ENCODE peak calls at places on chromosomes 12 and 14, in nine cellular contexts. One of them, this sample, is unnamed.

GRCh38 chr14:99231850-99232401 is 40.1 kb downstream of the BCL11B start:
- DNase-seq in GM23248: no peak
- DNase-seq in OCI-LY7: no peak
- DNase-seq in SK-N-SH: no peak
- DNase-seq in neural progenitor cell: peak; percentile 85
- DNase-seq in HCT116: peak; percentile 15
- DNase-seq in GM23338: peak; percentile 91
- DNase-seq in hepatocyte: peak; percentile 82
- DNase-seq in PC-3: no peak
- DNase-seq in this sample: no peak

GRCh38 chr14:102081231-102082080 is 5.4 kb downstream of the HSP90AA1 start:
- DNase-seq in GM23248: no peak
- DNase-seq in neural progenitor cell: no peak
- DNase-seq in SK-N-SH: no peak
- DNase-seq in OCI-LY7: no peak
- DNase-seq in hepatocyte: no peak
- DNase-seq in GM23338: no peak
- DNase-seq in PC-3: no peak
- DNase-seq in HCT116: no peak
- DNase-seq in this sample: no peak

GRCh38 chr12:54258286-54258685 is 21.6 kb downstream of the CBX5 start:
- DNase-seq in neural progenitor cell: peak; percentile 42
- DNase-seq in OCI-LY7: no peak
- DNase-seq in PC-3: no peak
- DNase-seq in SK-N-SH: no peak
- DNase-seq in GM23338: peak; percentile 31
- DNase-seq in hepatocyte: no peak
- DNase-seq in GM23248: peak; percentile 66
- DNase-seq in HCT116: no peak
- DNase-seq in this sample: no peak

GRCh38 chr12:114933428-114934160 is 249.6 kb upstream of the TBX3 start:
- DNase-seq in neural progenitor cell: no peak
- DNase-seq in hepatocyte: peak; percentile 44
- DNase-seq in OCI-LY7: no peak
- DNase-seq in HCT116: peak; percentile 73
- DNase-seq in GM23338: no peak
- DNase-seq in SK-N-SH: peak; percentile 6
- DNase-seq in PC-3: peak; percentile 98
- DNase-seq in GM23248: peak; percentile 95
- DNase-seq in this sample: no peak

GRCh38 chr12:93050026-93050747 is 121.1 kb upstream of the EEA1 start:
- DNase-seq in HCT116: no peak
- DNase-seq in PC-3: peak; percentile 40
- DNase-seq in GM23338: peak; percentile 26
- DNase-seq in GM23248: peak; percentile 43
- DNase-seq in hepatocyte: no peak
- DNase-seq in neural progenitor cell: no peak
- DNase-seq in OCI-LY7: no peak
- DNase-seq in SK-N-SH: no peak
- DNase-seq in this sample: no peak

GRCh38 chr14:88231626-88232025 is 91.4 kb downstream of the KCNK10 start:
- DNase-seq in neural progenitor cell: no peak
- DNase-seq in GM23248: no peak
- DNase-seq in hepatocyte: no peak
- DNase-seq in PC-3: no peak
- DNase-seq in OCI-LY7: no peak
- DNase-seq in GM23338: no peak
- DNase-seq in SK-N-SH: no peak
- DNase-seq in HCT116: no peak
- DNase-seq in this sample: no peak

GRCh38 chr12:89544027-89544426 is 18.2 kb upstream of the POC1B start:
- DNase-seq in neural progenitor cell: no peak
- DNase-seq in GM23248: no peak
- DNase-seq in PC-3: no peak
- DNase-seq in HCT116: no peak
- DNase-seq in hepatocyte: no peak
- DNase-seq in GM23338: no peak
- DNase-seq in SK-N-SH: no peak
- DNase-seq in OCI-LY7: no peak
- DNase-seq in this sample: no peak

GRCh38 chr12:14258468-14258947 is 107.0 kb upstream of the ATF7IP start:
- DNase-seq in PC-3: no peak
- DNase-seq in SK-N-SH: no peak
- DNase-seq in OCI-LY7: no peak
- DNase-seq in GM23248: peak; percentile 49
- DNase-seq in hepatocyte: peak; percentile 31
- DNase-seq in neural progenitor cell: peak; percentile 49
- DNase-seq in HCT116: no peak
- DNase-seq in GM23338: peak; percentile 57
- DNase-seq in this sample: no peak

GRCh38 chr12:48069253-48069652 is 36.6 kb downstream of the SENP1 start:
- DNase-seq in HCT116: no peak
- DNase-seq in GM23338: no peak
- DNase-seq in GM23248: peak; percentile 63
- DNase-seq in PC-3: peak; percentile 35
- DNase-seq in OCI-LY7: no peak
- DNase-seq in hepatocyte: no peak
- DNase-seq in neural progenitor cell: no peak
- DNase-seq in SK-N-SH: no peak
- DNase-seq in this sample: no peak

DNA sequence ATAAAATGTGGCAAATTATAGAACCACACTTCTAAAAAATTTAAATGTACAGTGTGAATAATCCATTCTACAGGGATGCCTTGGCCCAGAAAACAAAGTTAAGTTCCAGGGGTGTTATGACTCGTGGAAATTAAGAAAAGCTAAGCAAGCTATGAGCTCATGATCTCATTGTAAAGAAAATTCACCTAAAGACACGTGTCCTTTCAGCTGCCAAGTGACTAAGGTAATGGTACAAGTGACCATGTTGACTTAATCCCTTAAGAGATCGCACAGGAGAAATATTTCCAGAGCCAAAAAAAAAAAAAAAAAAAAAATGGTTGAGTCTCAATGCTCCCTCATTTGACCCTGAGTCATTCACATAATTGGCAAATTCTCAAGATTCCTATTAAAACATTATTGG is 51.4 kb upstream of the ANO2 start:
- DNase-seq in neural progenitor cell: no peak
- DNase-seq in hepatocyte: no peak
- DNase-seq in SK-N-SH: no peak
- DNase-seq in HCT116: no peak
- DNase-seq in PC-3: no peak
- DNase-seq in OCI-LY7: no peak
- DNase-seq in GM23248: peak; percentile 8
- DNase-seq in GM23338: no peak
- DNase-seq in this sample: no peak
- H3K4me2 ChIP-seq in neural progenitor cell: no peak overlapping the region
- H3K4me2 ChIP-seq in hepatocyte: no peak overlapping the region
- H3K4me2 ChIP-seq in SK-N-SH: no peak overlapping the region
- H3K4me2 ChIP-seq in HCT116: no peak overlapping the region
- H3K4me2 ChIP-seq in PC-3: no peak overlapping the region
- H3K4me2 ChIP-seq in OCI-LY7: no peak overlapping the region
- H3K4me2 ChIP-seq in GM23248: no peak overlapping the region
- H3K4me2 ChIP-seq in GM23338: no peak overlapping the region
- H3K4me2 ChIP-seq in this sample: no peak overlapping the region

GRCh38 chr12:3751151-3752095 is 1.5 kb downstream of the CRACR2A start:
- DNase-seq in OCI-LY7: no peak
- DNase-seq in GM23338: no peak
- DNase-seq in neural progenitor cell: no peak
- DNase-seq in SK-N-SH: no peak
- DNase-seq in hepatocyte: no peak
- DNase-seq in HCT116: no peak
- DNase-seq in GM23248: no peak
- DNase-seq in PC-3: no peak
- DNase-seq in this sample: no peak
- H3K4me3 ChIP-seq in OCI-LY7: peak overlapping the region; percentile 83
- H3K4me3 ChIP-seq in GM23338: no peak overlapping the region
- H3K4me3 ChIP-seq in neural progenitor cell: no peak overlapping the region
- H3K4me3 ChIP-seq in SK-N-SH: no peak overlapping the region
- H3K4me3 ChIP-seq in hepatocyte: no peak overlapping the region
- H3K4me3 ChIP-seq in HCT116: peak overlapping the region; percentile 80
- H3K4me3 ChIP-seq in GM23248: no peak overlapping the region
- H3K4me3 ChIP-seq in PC-3: no peak overlapping the region
- H3K4me3 ChIP-seq in this sample: peak overlapping the region; percentile 71

GRCh38 chr14:89621009-89621421 is 204.0 kb upstream of the FOXN3 start:
- DNase-seq in HCT116: no peak
- DNase-seq in SK-N-SH: no peak
- DNase-seq in GM23248: no peak
- DNase-seq in PC-3: no peak
- DNase-seq in hepatocyte: no peak
- DNase-seq in neural progenitor cell: no peak
- DNase-seq in OCI-LY7: peak; percentile 36
- DNase-seq in GM23338: no peak
- DNase-seq in this sample: no peak
- TF ChIP-seq EZH2phosphoT487 in HCT116: no peak
- TF ChIP-seq EZH2phosphoT487 in SK-N-SH: no peak
- TF ChIP-seq EZH2phosphoT487 in GM23248: no peak
- TF ChIP-seq EZH2phosphoT487 in PC-3: no peak
- TF ChIP-seq EZH2phosphoT487 in hepatocyte: no peak
- TF ChIP-seq EZH2phosphoT487 in neural progenitor cell: no peak
- TF ChIP-seq EZH2phosphoT487 in OCI-LY7: no peak
- TF ChIP-seq EZH2phosphoT487 in GM23338: no peak
- TF ChIP-seq EZH2phosphoT487 in this sample: no peak

GRCh38 chr12:124720019-124720686 is 143.5 kb downstream of the SCARB1 start:
- DNase-seq in GM23338: no peak
- DNase-seq in PC-3: peak; percentile 76
- DNase-seq in OCI-LY7: no peak
- DNase-seq in GM23248: peak; percentile 88
- DNase-seq in HCT116: no peak
- DNase-seq in hepatocyte: peak; percentile 52
- DNase-seq in SK-N-SH: no peak
- DNase-seq in neural progenitor cell: no peak
- DNase-seq in this sample: no peak
- H3K4me2 ChIP-seq in GM23338: no peak overlapping the region
- H3K4me2 ChIP-seq in PC-3: peak overlapping the region; percentile 59
- H3K4me2 ChIP-seq in OCI-LY7: no peak overlapping the region
- H3K4me2 ChIP-seq in GM23248: peak overlapping the region; percentile 54
- H3K4me2 ChIP-seq in HCT116: peak overlapping the region; percentile 17
- H3K4me2 ChIP-seq in hepatocyte: peak overlapping the region; percentile 9
- H3K4me2 ChIP-seq in SK-N-SH: peak overlapping the region; percentile 57
- H3K4me2 ChIP-seq in neural progenitor cell: no peak overlapping the region
- H3K4me2 ChIP-seq in this sample: no peak overlapping the region

GRCh38 chr12:76124456-76124855 is 40.0 kb upstream of the NAP1L1 start:
- DNase-seq in neural progenitor cell: no peak
- DNase-seq in HCT116: no peak
- DNase-seq in GM23248: peak; percentile 25
- DNase-seq in GM23338: no peak
- DNase-seq in hepatocyte: no peak
- DNase-seq in SK-N-SH: no peak
- DNase-seq in PC-3: no peak
- DNase-seq in OCI-LY7: no peak
- DNase-seq in this sample: no peak
- H3K4me3 ChIP-seq in neural progenitor cell: no peak overlapping the region
- H3K4me3 ChIP-seq in HCT116: no peak overlapping the region
- H3K4me3 ChIP-seq in GM23248: no peak overlapping the region
- H3K4me3 ChIP-seq in GM23338: no peak overlapping the region
- H3K4me3 ChIP-seq in hepatocyte: no peak overlapping the region
- H3K4me3 ChIP-seq in SK-N-SH: no peak overlapping the region
- H3K4me3 ChIP-seq in PC-3: no peak overlapping the region
- H3K4me3 ChIP-seq in OCI-LY7: no peak overlapping the region
- H3K4me3 ChIP-seq in this sample: no peak overlapping the region

GRCh38 chr14:68927956-68928675 is 51.0 kb downstream of the ACTN1 start:
- DNase-seq in hepatocyte: no peak
- DNase-seq in PC-3: no peak
- DNase-seq in SK-N-SH: no peak
- DNase-seq in GM23248: no peak
- DNase-seq in OCI-LY7: no peak
- DNase-seq in HCT116: no peak
- DNase-seq in neural progenitor cell: no peak
- DNase-seq in GM23338: no peak
- DNase-seq in this sample: no peak

GRCh38 chr14:68931474-68932051 is 47.5 kb downstream of the ACTN1 start:
- DNase-seq in HCT116: no peak
- DNase-seq in PC-3: no peak
- DNase-seq in GM23248: no peak
- DNase-seq in neural progenitor cell: no peak
- DNase-seq in OCI-LY7: no peak
- DNase-seq in GM23338: no peak
- DNase-seq in SK-N-SH: no peak
- DNase-seq in hepatocyte: no peak
- DNase-seq in this sample: no peak

GRCh38 chr14:68931063-68931462 is 48.0 kb downstream of the ACTN1 start:
- DNase-seq in GM23338: no peak
- DNase-seq in hepatocyte: no peak
- DNase-seq in OCI-LY7: no peak
- DNase-seq in PC-3: no peak
- DNase-seq in HCT116: no peak
- DNase-seq in GM23248: no peak
- DNase-seq in SK-N-SH: no peak
- DNase-seq in neural progenitor cell: no peak
- DNase-seq in this sample: no peak

GRCh38 chr14:68928770-68929550 is 50.1 kb downstream of the ACTN1 start:
- DNase-seq in PC-3: no peak
- DNase-seq in hepatocyte: no peak
- DNase-seq in HCT116: no peak
- DNase-seq in neural progenitor cell: no peak
- DNase-seq in OCI-LY7: no peak
- DNase-seq in SK-N-SH: no peak
- DNase-seq in GM23248: no peak
- DNase-seq in GM23338: no peak
- DNase-seq in this sample: no peak

DNA sequence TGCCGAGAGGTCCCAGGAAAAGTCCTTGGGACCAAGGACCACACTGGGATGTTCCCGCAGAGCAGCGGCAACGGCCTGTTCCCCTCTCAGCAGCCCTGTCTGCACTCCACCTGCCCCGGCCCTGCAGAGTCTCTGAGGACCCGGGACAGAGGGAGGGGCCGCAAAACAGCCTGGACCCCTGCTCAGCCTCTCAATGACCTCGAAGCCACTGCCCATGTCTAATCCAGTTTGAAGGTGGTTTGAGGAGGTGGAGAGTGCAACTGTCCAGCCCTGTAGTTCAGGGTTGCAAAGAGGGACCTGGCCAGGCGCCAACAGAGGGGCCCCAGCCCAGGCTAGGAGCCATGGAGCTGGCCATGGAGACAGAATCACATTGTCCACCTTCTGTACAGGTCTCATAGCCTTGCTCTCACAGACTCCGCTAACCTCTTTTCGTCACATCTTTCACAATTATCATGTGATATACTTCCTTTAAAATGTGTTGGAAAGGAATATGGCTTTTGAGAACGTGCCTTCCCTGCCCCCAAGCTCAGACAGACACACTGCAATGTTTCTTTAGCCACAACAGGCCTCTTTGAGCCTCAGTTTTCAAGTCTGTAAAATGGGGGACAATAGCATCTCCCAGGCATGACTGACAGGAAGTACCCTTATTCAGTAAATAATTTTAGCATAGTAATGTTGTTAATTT is 49.3 kb downstream of the ACTN1 start:
- DNase-seq in GM23338: no peak
- DNase-seq in SK-N-SH: no peak
- DNase-seq in hepatocyte: no peak
- DNase-seq in GM23248: no peak
- DNase-seq in PC-3: no peak
- DNase-seq in OCI-LY7: no peak
- DNase-seq in neural progenitor cell: no peak
- DNase-seq in HCT116: no peak
- DNase-seq in this sample: no peak
- TF ChIP-seq EZH2phosphoT487 in GM23338: no peak
- TF ChIP-seq EZH2phosphoT487 in SK-N-SH: no peak
- TF ChIP-seq EZH2phosphoT487 in hepatocyte: no peak
- TF ChIP-seq EZH2phosphoT487 in GM23248: no peak
- TF ChIP-seq EZH2phosphoT487 in PC-3: no peak
- TF ChIP-seq EZH2phosphoT487 in OCI-LY7: no peak
- TF ChIP-seq EZH2phosphoT487 in neural progenitor cell: no peak
- TF ChIP-seq EZH2phosphoT487 in HCT116: no peak
- TF ChIP-seq EZH2phosphoT487 in this sample: no peak